ENCODE peak calls at places on chromosomes 13 and 19, in four cellular contexts. One of them, this sample, is unnamed.

GRCh38 chr13:80523134-80523533 is 182.2 kb upstream of the SPRY2 start:
- DNase-seq in AG09309: no peak
- DNase-seq in neural progenitor cell: peak; percentile 53
- DNase-seq in breast epithelium: no peak
- DNase-seq in this sample: no peak

GRCh38 chr19:32380269-32380668 is 25.3 kb upstream of the DPY19L3 start:
- DNase-seq in AG09309: no peak
- DNase-seq in neural progenitor cell: no peak
- DNase-seq in breast epithelium: no peak
- DNase-seq in this sample: no peak

GRCh38 chr13:49844191-49844590 is 51.7 kb upstream of the KPNA3 start:
- DNase-seq in AG09309: no peak
- DNase-seq in neural progenitor cell: no peak
- DNase-seq in breast epithelium: no peak
- DNase-seq in this sample: no peak

GRCh38 chr13:62931901-62932883 is 1516.5 kb upstream of the PCDH20 start:
- DNase-seq in AG09309: no peak
- DNase-seq in neural progenitor cell: no peak
- DNase-seq in breast epithelium: no peak
- DNase-seq in this sample: no peak

GRCh38 chr13:42836930-42837329 is 55.5 kb downstream of the FAM216B start:
- DNase-seq in AG09309: no peak
- DNase-seq in neural progenitor cell: peak; percentile 25
- DNase-seq in breast epithelium: no peak
- DNase-seq in this sample: no peak

GRCh38 chr13:20182231-20182846 is 10.4 kb downstream of the GJB2 start:
- DNase-seq in AG09309: peak; percentile 35
- DNase-seq in neural progenitor cell: peak; percentile 81
- DNase-seq in breast epithelium: no peak
- DNase-seq in this sample: no peak

GRCh38 chr19:36939153-36939552 is 23.0 kb downstream of the ZNF568 start:
- DNase-seq in AG09309: no peak
- DNase-seq in neural progenitor cell: no peak
- DNase-seq in breast epithelium: no peak
- DNase-seq in this sample: no peak

GRCh38 chr19:32599736-32600157 is 18.8 kb downstream of the PDCD5 start:
- DNase-seq in AG09309: peak; percentile 24
- DNase-seq in neural progenitor cell: peak; percentile 77
- DNase-seq in breast epithelium: no peak
- DNase-seq in this sample: peak; percentile 31

GRCh38 chr13:98134901-98135300 is 8.0 kb upstream of the FARP1 start:
- DNase-seq in AG09309: no peak
- DNase-seq in neural progenitor cell: no peak
- DNase-seq in breast epithelium: no peak
- DNase-seq in this sample: no peak

GRCh38 chr13:73421310-73421912 is 362.6 kb downstream of the KLF5 start:
- DNase-seq in AG09309: no peak
- DNase-seq in neural progenitor cell: no peak
- DNase-seq in breast epithelium: no peak
- DNase-seq in this sample: no peak

GRCh38 chr13:102872131-102872530 is 26.3 kb downstream of the ERCC5 start:
- DNase-seq in AG09309: no peak
- DNase-seq in neural progenitor cell: no peak
- DNase-seq in breast epithelium: no peak
- DNase-seq in this sample: no peak

GRCh38 chr13:73228546-73228945 is 169.7 kb downstream of the KLF5 start:
- DNase-seq in AG09309: no peak
- DNase-seq in neural progenitor cell: no peak
- DNase-seq in breast epithelium: no peak
- DNase-seq in this sample: no peak

GRCh38 chr19:58400916-58401824 is 5.7 kb downstream of the RNF225 start:
- DNase-seq in AG09309: peak; percentile 97
- DNase-seq in neural progenitor cell: peak; percentile 100
- DNase-seq in breast epithelium: peak; percentile 100
- DNase-seq in this sample: peak; percentile 97
- TF ChIP-seq CTCF in AG09309: no peak
- TF ChIP-seq CTCF in neural progenitor cell: no peak
- TF ChIP-seq CTCF in breast epithelium: no peak
- TF ChIP-seq CTCF in this sample: peak; percentile 2

GRCh38 chr19:49692102-49692599 is 1.2 kb downstream of the CPT1C start:
- DNase-seq in AG09309: no peak
- DNase-seq in neural progenitor cell: no peak
- DNase-seq in breast epithelium: no peak
- DNase-seq in this sample: no peak
- H3K4me3 ChIP-seq in AG09309: peak overlapping the region; percentile 61
- H3K4me3 ChIP-seq in neural progenitor cell: peak overlapping the region; percentile 85
- H3K4me3 ChIP-seq in breast epithelium: no peak overlapping the region
- H3K4me3 ChIP-seq in this sample: peak overlapping the region; percentile 68

GRCh38 chr19:55444720-55445045 is 1.6 kb upstream of the SHISA7 start:
- DNase-seq in AG09309: no peak
- DNase-seq in neural progenitor cell: no peak
- DNase-seq in breast epithelium: no peak
- DNase-seq in this sample: no peak

GRCh38 chr19:55446060-55446459 is 3.0 kb upstream of the SHISA7 start:
- DNase-seq in AG09309: no peak
- DNase-seq in neural progenitor cell: no peak
- DNase-seq in breast epithelium: no peak
- DNase-seq in this sample: no peak

GRCh38 chr19:55449469-55449868 is 6.4 kb upstream of the SHISA7 start:
- DNase-seq in AG09309: no peak
- DNase-seq in neural progenitor cell: peak; percentile 44
- DNase-seq in breast epithelium: no peak
- DNase-seq in this sample: no peak

GRCh38 chr19:55443824-55444719 is 972 bp upstream of the SHISA7 start:
- DNase-seq in AG09309: no peak
- DNase-seq in neural progenitor cell: no peak
- DNase-seq in breast epithelium: no peak
- DNase-seq in this sample: no peak

DNA sequence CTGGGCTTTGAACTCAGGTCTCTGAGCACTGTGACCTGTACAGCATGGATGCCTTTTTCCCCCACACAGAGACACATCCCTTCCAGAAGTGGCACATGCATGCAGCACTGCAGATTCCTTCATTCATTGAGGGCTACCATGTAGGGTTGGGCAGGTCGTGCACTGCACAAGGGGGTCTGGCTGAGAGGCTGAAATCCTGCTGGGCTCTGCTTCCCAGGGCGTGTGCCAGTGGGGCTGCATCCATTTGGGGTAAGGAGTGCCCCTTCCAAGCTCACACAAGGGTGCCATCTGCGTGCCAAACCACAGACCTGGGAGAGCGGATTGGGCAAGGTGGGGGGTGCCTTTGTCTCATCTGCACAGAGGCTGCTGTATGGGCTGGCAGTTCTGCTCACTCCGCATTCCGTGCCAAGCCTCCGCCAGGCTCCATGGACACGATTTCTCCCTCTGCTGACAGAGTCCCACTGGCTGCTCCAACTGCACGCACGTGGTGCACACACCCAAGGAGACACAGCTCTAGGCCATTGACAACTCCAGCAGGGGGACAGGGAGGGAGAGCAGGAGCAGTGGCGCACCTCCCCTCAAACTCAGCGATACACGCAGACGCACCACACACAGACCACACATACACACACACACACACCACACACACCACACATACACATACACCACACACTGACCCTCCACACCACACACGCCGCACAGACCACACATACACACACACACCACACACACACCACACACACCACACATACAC is 4.5 kb upstream of the SHISA7 start:
- DNase-seq in AG09309: no peak
- DNase-seq in neural progenitor cell: peak; percentile 68
- DNase-seq in breast epithelium: no peak
- DNase-seq in this sample: no peak
- TF ChIP-seq CTCF in AG09309: no peak
- TF ChIP-seq CTCF in neural progenitor cell: no peak
- TF ChIP-seq CTCF in breast epithelium: no peak
- TF ChIP-seq CTCF in this sample: no peak

DNA sequence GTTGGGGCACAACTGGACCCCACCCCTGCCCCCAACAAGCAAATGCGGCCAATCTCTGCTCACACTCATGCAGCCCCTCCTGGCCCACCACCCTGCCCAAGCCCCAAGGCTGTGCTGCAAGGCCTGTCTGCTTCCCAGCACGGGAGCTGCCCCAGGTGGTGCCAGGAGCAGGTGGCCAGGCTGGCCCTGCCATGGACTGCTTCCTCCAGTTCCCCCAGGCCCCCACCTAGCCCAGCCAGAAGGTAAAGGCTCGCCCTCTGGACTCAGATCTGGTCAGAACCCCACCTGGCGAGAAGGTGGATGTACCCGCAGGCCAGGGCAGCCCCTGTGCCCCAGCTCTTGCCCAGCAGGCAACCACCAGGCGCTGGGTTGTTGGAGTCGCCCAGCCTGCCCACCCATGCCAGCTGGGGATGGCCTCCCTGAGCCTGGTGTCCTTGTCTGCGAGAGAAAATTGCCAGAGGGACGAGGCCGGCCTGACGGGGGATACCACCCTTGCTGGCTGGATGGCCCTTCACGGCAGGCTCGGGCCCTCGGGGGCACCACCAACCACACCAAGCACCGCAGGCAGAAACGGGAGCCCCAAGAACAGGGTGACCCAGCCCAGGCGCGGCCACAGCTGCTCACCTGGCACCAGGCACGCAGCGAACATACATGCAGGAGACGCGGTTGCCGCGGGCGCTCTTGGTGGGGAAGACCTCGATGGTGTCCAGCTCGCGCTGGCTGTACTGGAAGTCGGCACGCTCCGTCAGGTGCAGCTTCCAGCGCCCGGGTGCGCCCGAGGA is 4.5 kb downstream of the ABHD17A start:
- DNase-seq in AG09309: no peak
- DNase-seq in neural progenitor cell: no peak
- DNase-seq in breast epithelium: no peak
- DNase-seq in this sample: no peak
- H3K4me3 ChIP-seq in AG09309: no peak overlapping the region
- H3K4me3 ChIP-seq in neural progenitor cell: no peak overlapping the region
- H3K4me3 ChIP-seq in breast epithelium: peak overlapping the region; percentile 95
- H3K4me3 ChIP-seq in this sample: no peak overlapping the region

GRCh38 chr13:47064381-47064780 is 167.5 kb upstream of the HTR2A start:
- DNase-seq in AG09309: no peak
- DNase-seq in neural progenitor cell: no peak
- DNase-seq in breast epithelium: no peak
- DNase-seq in this sample: no peak

GRCh38 chr13:47067296-47067695 is 170.4 kb upstream of the HTR2A start:
- DNase-seq in AG09309: no peak
- DNase-seq in neural progenitor cell: no peak
- DNase-seq in breast epithelium: no peak
- DNase-seq in this sample: no peak

GRCh38 chr13:47066261-47066660 is 169.4 kb upstream of the HTR2A start:
- DNase-seq in AG09309: no peak
- DNase-seq in neural progenitor cell: no peak
- DNase-seq in breast epithelium: no peak
- DNase-seq in this sample: no peak

DNA sequence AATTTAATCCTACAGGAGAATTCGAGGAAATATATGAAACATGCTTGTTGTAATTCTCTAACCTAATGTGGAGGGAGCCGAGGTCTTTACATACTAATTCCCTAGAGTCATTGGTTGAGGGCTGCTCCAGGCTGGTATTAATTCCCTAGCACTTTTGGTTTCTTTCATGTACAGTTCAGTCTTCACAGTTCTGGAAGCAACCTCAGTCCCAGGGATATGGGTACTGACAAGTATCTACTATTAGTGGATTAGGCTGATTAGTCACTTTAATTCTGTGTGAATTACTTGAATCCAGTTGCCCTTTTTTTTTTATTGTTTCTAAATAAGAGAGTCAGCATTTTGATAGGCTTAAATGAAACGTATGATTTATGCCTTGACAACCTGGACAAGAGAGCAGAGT is 172.3 kb upstream of the HTR2A start:
- DNase-seq in AG09309: no peak
- DNase-seq in neural progenitor cell: no peak
- DNase-seq in breast epithelium: no peak
- DNase-seq in this sample: peak; percentile 49
- TF ChIP-seq CTCF in AG09309: no peak
- TF ChIP-seq CTCF in neural progenitor cell: no peak
- TF ChIP-seq CTCF in breast epithelium: no peak
- TF ChIP-seq CTCF in this sample: no peak

GRCh38 chr19:14006085-14006765 is at the start of gene RFX1:
- DNase-seq in AG09309: peak; percentile 100
- DNase-seq in neural progenitor cell: peak; percentile 99
- DNase-seq in breast epithelium: peak; percentile 100
- DNase-seq in this sample: peak; percentile 100
- H3K4me3 ChIP-seq in AG09309: peak within 1 kb of the TSS; percentile 77
- H3K4me3 ChIP-seq in neural progenitor cell: peak within 1 kb of the TSS; percentile 92
- H3K4me3 ChIP-seq in breast epithelium: peak within 1 kb of the TSS; percentile 76
- H3K4me3 ChIP-seq in this sample: peak within 1 kb of the TSS; percentile 66

DNA sequence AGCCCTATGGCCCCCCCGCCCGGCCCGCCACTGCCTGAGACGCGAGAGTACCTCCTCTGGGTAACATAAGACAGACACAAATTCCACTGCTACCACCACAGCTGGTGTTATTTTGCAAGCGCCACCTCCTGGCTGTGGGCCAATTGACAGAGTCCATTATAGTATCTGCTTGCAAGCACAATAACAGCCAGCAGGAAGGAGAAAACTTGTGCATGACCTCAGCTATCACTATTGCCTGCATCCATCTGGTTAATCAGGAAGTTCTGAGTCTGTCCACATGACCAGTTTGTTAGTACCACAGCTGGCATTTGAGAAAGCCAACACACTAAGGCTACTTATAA is 25.3 kb upstream of the OR10H2 start:
- DNase-seq in AG09309: no peak
- DNase-seq in neural progenitor cell: no peak
- DNase-seq in breast epithelium: peak; percentile 69
- DNase-seq in this sample: no peak
- TF ChIP-seq CTCF in AG09309: no peak
- TF ChIP-seq CTCF in neural progenitor cell: no peak
- TF ChIP-seq CTCF in breast epithelium: no peak
- TF ChIP-seq CTCF in this sample: no peak

GRCh38 chr13:65314008-65314407 is 1916.1 kb downstream of the PCDH9 start:
- DNase-seq in AG09309: no peak
- DNase-seq in neural progenitor cell: no peak
- DNase-seq in breast epithelium: no peak
- DNase-seq in this sample: no peak
- H3K4me3 ChIP-seq in AG09309: no peak overlapping the region
- H3K4me3 ChIP-seq in neural progenitor cell: no peak overlapping the region
- H3K4me3 ChIP-seq in breast epithelium: no peak overlapping the region
- H3K4me3 ChIP-seq in this sample: no peak overlapping the region